ENCODE peak calls at places on chromosomes 12 and 14, in seven cellular contexts. D, H, J, E, Y, B and U are unnamed samples. For H3K4me1, the result is how much of the 10 kb centered on the place peaks cover.

GRCh38 chr14:55707365-55707804 is 127.4 kb downstream of the KTN1 start:
- DNase-seq in J (no peak), E (no peak), D (no peak), B (peak), H (no peak), Y (no peak), U (no peak)

GRCh38 chr12:98002887-98003493 is 512.4 kb upstream of the TMPO start:
- DNase-seq in H (no peak), Y (no peak), J (peak), D (no peak), E (peak), B (peak), U (no peak)

GRCh38 chr14:104816678-104816945 is 15.7 kb downstream of the ZBTB42 start:
- DNase-seq in B (no peak), H (no peak), J (no peak), Y (peak), E (no peak), D (no peak), U (no peak)

GRCh38 chr12:116551952-116552749 is 7.0 kb upstream of the MAP1LC3B2 start:
- DNase-seq in H (no peak), B (peak), E (no peak), Y (no peak), D (no peak), J (no peak), U (no peak)

GRCh38 chr12:128920468-128920867 is 67.2 kb downstream of the GLT1D1 start:
- DNase-seq in D (no peak), Y (no peak), E (peak), H (no peak), B (peak), J (no peak), U (no peak)

GRCh38 chr14:26794731-26795130 is 196.9 kb upstream of the NOVA1 start:
- DNase-seq in B (peak), H (no peak), J (no peak), Y (no peak), D (no peak), E (no peak), U (no peak)

GRCh38 chr14:75079521-75079920 is 10.1 kb downstream of the ZC2HC1C start:
- DNase-seq in J (no peak), H (no peak), B (no peak), E (no peak), Y (no peak), D (no peak), U (no peak)

GRCh38 chr12:40971911-40972310 is 216.2 kb upstream of the PDZRN4 start:
- DNase-seq in B (no peak), H (no peak), J (no peak), E (no peak), D (no peak), Y (no peak), U (no peak)

GRCh38 chr12:78970041-78970440 is 105.5 kb downstream of the SYT1 start:
- DNase-seq in Y (no peak), D (no peak), B (no peak), E (no peak), J (no peak), H (no peak), U (no peak)

GRCh38 chr14:37816743-37817295 is 221.4 kb downstream of the TTC6 start:
- DNase-seq in E (no peak), D (no peak), Y (no peak), J (no peak), B (no peak), H (no peak), U (no peak)

GRCh38 chr12:120377611-120378010 is 8.6 kb upstream of the MSI1 start:
- DNase-seq in D (no peak), E (no peak), H (no peak), Y (no peak), B (no peak), J (no peak), U (no peak)

GRCh38 chr14:74980746-74981661 is 21.7 kb upstream of the EIF2B2 start:
- DNase-seq in H (no peak), D (no peak), J (no peak), B (peak), Y (peak), E (no peak), U (no peak)

GRCh38 chr12:1287446-1287975 is 296.5 kb downstream of the ERC1 start:
- DNase-seq in B (no peak), Y (no peak), E (no peak), H (no peak), J (no peak), D (no peak), U (no peak)

GRCh38 chr14:23829736-23830474 is 123.7 kb upstream of the DHRS4 start:
- DNase-seq in H (no peak), E (peak), D (no peak), J (no peak), B (peak), Y (peak), U (no peak)

GRCh38 chr12:58930770-58931324 is 10.5 kb upstream of the LRIG3 start:
- DNase-seq in E (no peak), J (no peak), H (no peak), Y (no peak), B (no peak), D (no peak), U (no peak)

GRCh38 chr12:121005346-121005815 is 10.9 kb downstream of the C12orf43 start:
- DNase-seq in Y (no peak), B (peak), D (no peak), E (peak), J (no peak), H (no peak), U (no peak)

GRCh38 chr12:64729909-64730584 is 29.2 kb downstream of the GNS start:
- DNase-seq in B (no peak), E (no peak), Y (no peak), H (no peak), D (no peak), J (no peak), U (no peak)

GRCh38 chr12:106091421-106091820 is 47.3 kb downstream of the NUAK1 start:
- DNase-seq in J (no peak), B (no peak), D (no peak), H (no peak), E (no peak), Y (no peak), U (no peak)

GRCh38 chr14:85531594-85532391 is 1.8 kb downstream of the FLRT2 start:
- DNase-seq in J (peak), H (peak), E (peak), B (peak), Y (peak), D (no peak), U (peak)

GRCh38 chr12:84198294-84198946 is 714.2 kb downstream of the SLC6A15 start:
- DNase-seq in B (no peak), E (peak), H (no peak), J (peak), Y (no peak), D (no peak), U (no peak)

GRCh38 chr12:24079083-24079482 is 129.6 kb upstream of the SOX5 start:
- DNase-seq in J (no peak), Y (no peak), B (no peak), H (no peak), D (no peak), E (no peak), U (no peak)

GRCh38 chr12:54592316-54592715 is 3.9 kb upstream of the PPP1R1A start:
- DNase-seq in B (peak), H (no peak), D (no peak), Y (no peak), J (no peak), E (no peak), U (no peak)

GRCh38 chr12:14930299-14930698 is 8.0 kb downstream of the ERP27 start:
- DNase-seq in D (no peak), Y (no peak), B (no peak), E (no peak), H (no peak), J (no peak), U (no peak)

GRCh38 chr12:117640511-117640910 is 279.1 kb upstream of the NOS1 start:
- DNase-seq in E (no peak), D (no peak), B (no peak), J (no peak), Y (no peak), H (no peak), U (no peak)
- H3K4me1 ChIP-seq in E (under half), D (under half), B (under half), J (under half), Y (under half), H (under half), U (under half)

GRCh38 chr14:95361373-95362179 is 41.9 kb upstream of the CLMN start:
- DNase-seq in J (peak), D (no peak), H (peak), B (peak), E (peak), Y (peak), U (no peak)
- H3K4me3 ChIP-seq in J (no peak), D (no peak), H (no peak), B (no peak), E (no peak), Y (no peak), U (no peak)

GRCh38 chr12:89350661-89351488 is 1.4 kb downstream of the DUSP6 start:
- DNase-seq in J (no peak), D (no peak), Y (no peak), B (peak), E (peak), H (peak), U (peak)

GRCh38 chr12:89350260-89350659 is 2.0 kb downstream of the DUSP6 start:
- DNase-seq in H (no peak), J (no peak), B (no peak), Y (no peak), D (no peak), E (no peak), U (no peak)

GRCh38 chr12:89352492-89353187 is at the start of gene DUSP6:
- DNase-seq in E (peak), B (peak), J (peak), H (peak), Y (peak), D (peak), U (peak)

GRCh38 chr12:89352242-89352491 is 134 bp downstream of the DUSP6 start:
- DNase-seq in B (no peak), Y (no peak), H (no peak), E (no peak), J (no peak), D (no peak), U (no peak)

GRCh38 chr12:89351489-89352241 is 636 bp downstream of the DUSP6 start:
- DNase-seq in J (peak), Y (peak), D (no peak), B (peak), H (peak), E (peak), U (peak)
- H3K4me1 ChIP-seq in J (under half), Y (under half), D (half or more), B (under half), H (under half), E (under half), U (under half)

GRCh38 chr12:109798691-109799090 is 34.5 kb downstream of the TRPV4 start:
- DNase-seq in B (no peak), Y (no peak), E (no peak), J (no peak), D (no peak), H (no peak), U (no peak)

GRCh38 chr12:109797905-109798669 is 35.1 kb downstream of the TRPV4 start:
- DNase-seq in Y (no peak), D (no peak), B (no peak), H (no peak), E (no peak), J (no peak), U (no peak)

GRCh38 chr12:109793826-109794501 is 39.2 kb downstream of the TRPV4 start:
- DNase-seq in J (no peak), H (no peak), E (no peak), B (no peak), Y (no peak), D (no peak), U (no peak)

GRCh38 chr12:109795023-109795422 is 38.2 kb downstream of the TRPV4 start:
- DNase-seq in E (no peak), H (no peak), D (no peak), Y (no peak), B (peak), J (no peak), U (no peak)

GRCh38 chr12:109796057-109796456 is 37.1 kb downstream of the TRPV4 start:
- DNase-seq in B (no peak), J (no peak), Y (no peak), E (no peak), D (no peak), H (no peak), U (no peak)
- H3K4me3 ChIP-seq in B (no peak), J (no peak), Y (no peak), E (no peak), D (no peak), H (no peak), U (no peak)

GRCh38 chr12:114306646-114307045 is 99.3 kb downstream of the TBX5 start:
- DNase-seq in B (peak), J (no peak), Y (no peak), E (no peak), H (no peak), D (no peak), U (no peak)
- H3K4me1 ChIP-seq in B (under half), J (under half), Y (under half), E (under half), H (under half), D (under half), U (under half)

GRCh38 chr12:66048843-66049537 is 81.6 kb downstream of the LLPH start:
- DNase-seq in J (no peak), E (no peak), B (peak), Y (no peak), H (no peak), D (no peak), U (no peak)
- H3K4me3 ChIP-seq in J (no peak), E (no peak), B (no peak), Y (no peak), H (no peak), D (no peak), U (no peak)

DNA sequence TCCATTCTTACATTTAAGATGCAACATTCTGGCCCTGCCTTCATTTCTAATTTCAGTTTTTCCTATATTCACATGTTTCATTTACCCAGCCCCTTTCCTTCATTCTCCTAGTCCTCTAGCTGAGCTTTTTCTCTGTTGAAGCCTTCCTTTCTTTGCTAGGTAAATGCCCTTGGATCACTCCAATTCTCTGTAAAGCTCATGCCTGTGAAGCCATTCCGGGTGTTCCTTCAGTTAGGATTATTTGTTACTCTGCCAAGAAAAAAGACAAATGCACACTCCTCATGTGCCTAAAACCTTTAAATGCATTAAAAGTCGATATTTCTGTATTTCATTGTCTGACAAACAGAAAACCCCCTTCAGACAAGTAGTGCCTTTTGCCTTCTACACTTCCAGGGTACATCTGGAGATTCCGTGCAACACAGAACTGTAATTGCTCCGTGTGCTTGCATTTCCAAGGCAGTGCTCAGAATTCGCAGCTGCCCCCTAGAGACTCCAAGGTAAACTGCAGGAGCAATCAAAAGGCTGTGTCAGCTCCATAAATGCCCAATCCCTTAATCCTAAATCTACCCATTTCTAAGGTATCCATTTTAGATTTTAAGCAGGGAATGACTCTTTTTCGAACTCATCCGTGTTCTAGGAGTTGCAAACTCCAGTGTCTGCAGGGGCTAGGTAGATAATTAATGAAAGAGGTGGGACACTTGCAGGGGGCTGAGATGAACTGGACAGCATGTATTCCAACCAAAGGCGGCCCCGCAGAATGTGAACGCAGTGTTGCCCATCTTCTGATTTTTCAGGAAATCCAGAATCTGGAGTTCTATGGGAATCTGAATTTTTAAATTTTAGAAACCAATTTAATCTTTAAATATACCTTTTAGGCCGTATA is 320.2 kb downstream of the GRIN2B start:
- DNase-seq in H (no peak), B (peak), D (no peak), E (peak), J (peak), Y (peak), U (peak)
- H3K4me1 ChIP-seq in H (under half), B (under half), D (under half), E (under half), J (under half), Y (under half), U (under half)

DNA sequence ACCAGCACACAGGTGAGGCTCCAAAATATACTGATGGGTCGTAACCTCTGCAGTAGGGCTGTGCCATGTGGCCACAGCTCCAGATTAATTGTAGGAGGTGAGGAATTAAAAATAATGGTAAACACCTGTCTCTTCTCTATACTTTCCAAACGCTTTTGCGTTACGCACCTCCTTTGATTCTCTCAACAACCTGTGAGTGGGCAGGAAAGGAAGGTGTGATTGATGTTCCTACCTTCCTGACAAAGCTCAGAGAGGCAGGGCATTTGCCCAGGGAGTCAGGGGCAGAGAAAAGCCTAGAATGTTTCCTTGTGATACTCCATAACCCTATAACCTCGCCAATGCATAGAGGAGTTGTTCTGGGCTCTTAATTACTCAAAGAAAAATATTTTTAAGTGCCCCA is 124.9 kb downstream of the PRMT8 start:
- DNase-seq in E (no peak), H (no peak), J (no peak), B (no peak), Y (no peak), D (no peak), U (no peak)
- H3K4me3 ChIP-seq in E (no peak), H (no peak), J (no peak), B (no peak), Y (no peak), D (no peak), U (no peak)